ENCODE peak calls at places on chromosome 12, in four cellular contexts. One of them, this sample, is unnamed.

GRCh38 chr12:52907092-52907810 is 2.4 kb upstream of the KRT8 start:
- DNase-seq in endodermal cell: peak; percentile 93
- DNase-seq in A549: peak; percentile 44
- DNase-seq in caudate nucleus: no peak
- DNase-seq in this sample: no peak

GRCh38 chr12:8829128-8829524 is 6.7 kb downstream of the A2ML1 start:
- DNase-seq in endodermal cell: peak; percentile 67
- DNase-seq in A549: no peak
- DNase-seq in caudate nucleus: no peak
- DNase-seq in this sample: no peak

GRCh38 chr12:26614217-26614616 is 218.8 kb downstream of the ITPR2 start:
- DNase-seq in A549: no peak
- DNase-seq in endodermal cell: peak; percentile 84
- DNase-seq in caudate nucleus: peak; percentile 12
- DNase-seq in this sample: no peak

GRCh38 chr12:46221255-46222128 is 47.4 kb downstream of the SLC38A1 start:
- DNase-seq in endodermal cell: no peak
- DNase-seq in A549: no peak
- DNase-seq in caudate nucleus: no peak
- DNase-seq in this sample: no peak

GRCh38 chr12:40010899-40011774 is 94.7 kb downstream of the SLC2A13 start:
- DNase-seq in A549: peak; percentile 55
- DNase-seq in endodermal cell: peak; percentile 87
- DNase-seq in caudate nucleus: peak; percentile 37
- DNase-seq in this sample: peak; percentile 71

GRCh38 chr12:1531160-1531653 is 63.2 kb downstream of the FBXL14 start:
- DNase-seq in A549: no peak
- DNase-seq in caudate nucleus: no peak
- DNase-seq in endodermal cell: peak; percentile 81
- DNase-seq in this sample: no peak

GRCh38 chr12:94172031-94172430 is 23.7 kb downstream of the PLXNC1 start:
- DNase-seq in A549: no peak
- DNase-seq in endodermal cell: no peak
- DNase-seq in caudate nucleus: no peak
- DNase-seq in this sample: no peak

GRCh38 chr12:29241821-29242591 is 92.9 kb downstream of the FAR2 start:
- DNase-seq in caudate nucleus: peak; percentile 16
- DNase-seq in endodermal cell: peak; percentile 81
- DNase-seq in A549: no peak
- DNase-seq in this sample: peak; percentile 42

GRCh38 chr12:39505025-39505424 is 62.1 kb upstream of the KIF21A start:
- DNase-seq in caudate nucleus: no peak
- DNase-seq in endodermal cell: no peak
- DNase-seq in A549: no peak
- DNase-seq in this sample: no peak

GRCh38 chr12:131830335-131831020 is 2.3 kb downstream of the MMP17 start:
- DNase-seq in caudate nucleus: peak; percentile 72
- DNase-seq in endodermal cell: peak; percentile 92
- DNase-seq in A549: peak; percentile 58
- DNase-seq in this sample: peak; percentile 66

GRCh38 chr12:37672655-37673260 is 643.8 kb upstream of the ALG10B start:
- DNase-seq in caudate nucleus: no peak
- DNase-seq in endodermal cell: no peak
- DNase-seq in A549: no peak
- DNase-seq in this sample: no peak

GRCh38 chr12:75954076-75954475 is 77.5 kb downstream of the PHLDA1 start:
- DNase-seq in caudate nucleus: no peak
- DNase-seq in A549: peak; percentile 92
- DNase-seq in endodermal cell: no peak
- DNase-seq in this sample: no peak

GRCh38 chr12:93243689-93244513 is 133.8 kb upstream of the NUDT4 start:
- DNase-seq in A549: no peak
- DNase-seq in endodermal cell: no peak
- DNase-seq in caudate nucleus: no peak
- DNase-seq in this sample: no peak

GRCh38 chr12:2834581-2835491 is at the start of gene NRIP2:
- DNase-seq in A549: no peak
- DNase-seq in endodermal cell: peak; percentile 79
- DNase-seq in caudate nucleus: peak; percentile 71
- DNase-seq in this sample: no peak

GRCh38 chr12:63038361-63039100 is 103.6 kb upstream of the PPM1H start:
- DNase-seq in caudate nucleus: no peak
- DNase-seq in endodermal cell: no peak
- DNase-seq in A549: no peak
- DNase-seq in this sample: no peak

GRCh38 chr12:7008864-7009263 is 9.4 kb downstream of the LPCAT3 start:
- DNase-seq in caudate nucleus: no peak
- DNase-seq in A549: no peak
- DNase-seq in endodermal cell: no peak
- DNase-seq in this sample: no peak

GRCh38 chr12:107125833-107126232 is 32.5 kb upstream of the CRY1 start:
- DNase-seq in A549: no peak
- DNase-seq in caudate nucleus: no peak
- DNase-seq in endodermal cell: no peak
- DNase-seq in this sample: no peak

GRCh38 chr12:98126637-98127335 is 388.6 kb upstream of the TMPO start:
- DNase-seq in caudate nucleus: no peak
- DNase-seq in A549: no peak
- DNase-seq in endodermal cell: no peak
- DNase-seq in this sample: no peak

GRCh38 chr12:24709201-24709600 is 239.7 kb downstream of the BCAT1 start:
- DNase-seq in endodermal cell: no peak
- DNase-seq in A549: no peak
- DNase-seq in caudate nucleus: no peak
- DNase-seq in this sample: no peak

GRCh38 chr12:47751561-47751960 is 7.1 kb downstream of the RAPGEF3 start:
- DNase-seq in A549: no peak
- DNase-seq in caudate nucleus: no peak
- DNase-seq in endodermal cell: no peak
- DNase-seq in this sample: no peak

GRCh38 chr12:94721173-94721572 is 70.8 kb upstream of the TMCC3 start:
- DNase-seq in caudate nucleus: no peak
- DNase-seq in endodermal cell: no peak
- DNase-seq in A549: no peak
- DNase-seq in this sample: no peak

GRCh38 chr12:71694099-71694820 is 8.4 kb downstream of the TMEM19 start:
- DNase-seq in endodermal cell: no peak
- DNase-seq in A549: no peak
- DNase-seq in caudate nucleus: no peak
- DNase-seq in this sample: no peak

GRCh38 chr12:1047898-1048660 is 57.1 kb downstream of the ERC1 start:
- DNase-seq in endodermal cell: peak; percentile 63
- DNase-seq in caudate nucleus: no peak
- DNase-seq in A549: no peak
- DNase-seq in this sample: no peak

GRCh38 chr12:107369679-107370078 is 276.3 kb upstream of the CRY1 start:
- DNase-seq in caudate nucleus: no peak
- DNase-seq in A549: no peak
- DNase-seq in endodermal cell: no peak
- DNase-seq in this sample: no peak

GRCh38 chr12:118035194-118036041 is 18.9 kb downstream of the RFC5 start:
- DNase-seq in A549: no peak
- DNase-seq in endodermal cell: peak; percentile 70
- DNase-seq in caudate nucleus: no peak
- DNase-seq in this sample: no peak

GRCh38 chr12:49091056-49091835 is 3.4 kb downstream of the DHH start:
- DNase-seq in endodermal cell: no peak
- DNase-seq in A549: no peak
- DNase-seq in caudate nucleus: no peak
- DNase-seq in this sample: no peak
- H3K27ac ChIP-seq in endodermal cell: no peak overlapping the region
- H3K27ac ChIP-seq in A549: no peak overlapping the region
- H3K27ac ChIP-seq in caudate nucleus: no peak overlapping the region
- H3K27ac ChIP-seq in this sample: peak overlapping the region; percentile 91

GRCh38 chr12:70664463-70664862 is 27.2 kb upstream of the PTPRB start:
- DNase-seq in A549: no peak
- DNase-seq in endodermal cell: peak; percentile 59
- DNase-seq in caudate nucleus: peak; percentile 20
- DNase-seq in this sample: no peak
- H3K27ac ChIP-seq in A549: no peak overlapping the region
- H3K27ac ChIP-seq in endodermal cell: no peak overlapping the region
- H3K27ac ChIP-seq in caudate nucleus: peak overlapping the region; percentile 12
- H3K27ac ChIP-seq in this sample: no peak overlapping the region

GRCh38 chr12:115403689-115404088 is 719.7 kb upstream of the TBX3 start:
- DNase-seq in A549: no peak
- DNase-seq in caudate nucleus: no peak
- DNase-seq in endodermal cell: no peak
- DNase-seq in this sample: no peak

GRCh38 chr12:115407036-115407435 is 723.1 kb upstream of the TBX3 start:
- DNase-seq in caudate nucleus: no peak
- DNase-seq in A549: no peak
- DNase-seq in endodermal cell: no peak
- DNase-seq in this sample: no peak

GRCh38 chr12:115403253-115403652 is 719.3 kb upstream of the TBX3 start:
- DNase-seq in caudate nucleus: no peak
- DNase-seq in A549: no peak
- DNase-seq in endodermal cell: peak; percentile 59
- DNase-seq in this sample: no peak

GRCh38 chr12:115404761-115405470 is 720.9 kb upstream of the TBX3 start:
- DNase-seq in endodermal cell: no peak
- DNase-seq in A549: no peak
- DNase-seq in caudate nucleus: no peak
- DNase-seq in this sample: no peak

DNA sequence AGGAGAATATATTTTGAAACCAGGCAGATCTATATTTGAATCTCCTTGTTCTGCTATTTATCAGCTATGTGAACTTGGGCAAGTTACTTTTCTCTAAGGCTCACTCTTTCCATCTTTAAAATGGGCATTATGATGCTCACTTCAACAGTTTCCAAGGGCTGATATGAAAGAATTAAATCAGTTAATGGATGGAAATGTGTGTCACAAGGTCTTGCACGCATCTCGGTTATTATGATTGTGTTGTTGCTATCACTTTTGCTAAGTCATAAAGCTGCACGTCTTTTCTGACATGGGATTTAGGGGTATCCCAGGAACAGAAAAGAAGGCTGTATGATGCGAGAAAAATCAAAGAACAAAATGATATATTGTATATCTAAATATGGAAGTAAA is 721.5 kb upstream of the TBX3 start:
- DNase-seq in endodermal cell: no peak
- DNase-seq in A549: no peak
- DNase-seq in caudate nucleus: no peak
- DNase-seq in this sample: no peak
- H3K27ac ChIP-seq in endodermal cell: no peak overlapping the region
- H3K27ac ChIP-seq in A549: no peak overlapping the region
- H3K27ac ChIP-seq in caudate nucleus: no peak overlapping the region
- H3K27ac ChIP-seq in this sample: no peak overlapping the region

DNA sequence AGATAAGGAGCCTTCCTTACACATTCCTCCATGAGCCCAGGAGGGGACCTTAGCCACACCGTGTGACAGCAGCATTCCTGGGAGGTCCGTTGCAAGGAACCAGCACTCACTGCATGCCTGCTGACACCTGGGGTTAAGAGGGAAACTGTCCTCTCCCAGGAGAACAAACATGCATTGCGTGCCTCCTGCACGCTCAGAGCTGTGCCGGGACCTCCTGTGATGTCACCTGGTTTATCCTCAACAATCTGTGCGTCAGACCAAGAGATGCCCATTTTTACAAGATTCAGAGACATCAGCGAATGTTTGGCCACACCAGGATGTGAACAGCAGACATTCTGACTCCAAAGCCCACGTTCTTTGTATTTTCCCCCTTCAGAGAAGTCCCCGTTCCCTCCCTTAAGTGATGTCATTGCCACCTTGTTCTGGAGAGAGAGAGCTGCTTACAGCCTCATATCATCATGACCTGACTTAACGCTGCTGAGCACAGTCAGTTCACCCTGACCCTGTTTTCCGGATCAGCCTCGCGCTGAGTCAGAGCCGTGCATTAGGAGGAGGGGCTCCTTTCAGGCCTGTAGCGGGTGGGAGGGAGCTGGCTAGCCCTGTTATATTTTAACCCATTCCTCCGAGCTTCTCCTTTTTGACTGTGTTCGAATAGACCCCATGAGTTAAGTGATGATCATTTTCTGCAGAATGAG is 36.2 kb downstream of the TMEM120B start:
- DNase-seq in caudate nucleus: no peak
- DNase-seq in endodermal cell: peak; percentile 91
- DNase-seq in A549: peak; percentile 85
- DNase-seq in this sample: no peak
- H3K27ac ChIP-seq in caudate nucleus: peak overlapping the region; percentile 14
- H3K27ac ChIP-seq in endodermal cell: peak overlapping the region; percentile 54
- H3K27ac ChIP-seq in A549: peak overlapping the region; percentile 88
- H3K27ac ChIP-seq in this sample: no peak overlapping the region

GRCh38 chr12:89236748-89237428 is 115.4 kb downstream of the DUSP6 start:
- DNase-seq in endodermal cell: no peak
- DNase-seq in A549: no peak
- DNase-seq in caudate nucleus: no peak
- DNase-seq in this sample: no peak
- H3K27ac ChIP-seq in endodermal cell: no peak overlapping the region
- H3K27ac ChIP-seq in A549: no peak overlapping the region
- H3K27ac ChIP-seq in caudate nucleus: no peak overlapping the region
- H3K27ac ChIP-seq in this sample: no peak overlapping the region

GRCh38 chr12:129900306-129900705 is 3.5 kb downstream of the TMEM132D start:
- DNase-seq in caudate nucleus: no peak
- DNase-seq in endodermal cell: no peak
- DNase-seq in A549: no peak
- DNase-seq in this sample: no peak

GRCh38 chr12:129903092-129903945 is 506 bp downstream of the TMEM132D start:
- DNase-seq in endodermal cell: peak; percentile 88
- DNase-seq in A549: no peak
- DNase-seq in caudate nucleus: no peak
- DNase-seq in this sample: no peak

GRCh38 chr12:129902371-129903091 is 1.3 kb downstream of the TMEM132D start:
- DNase-seq in endodermal cell: peak; percentile 66
- DNase-seq in caudate nucleus: no peak
- DNase-seq in A549: no peak
- DNase-seq in this sample: no peak

GRCh38 chr12:129901256-129901655 is 2.6 kb downstream of the TMEM132D start:
- DNase-seq in endodermal cell: no peak
- DNase-seq in caudate nucleus: no peak
- DNase-seq in A549: no peak
- DNase-seq in this sample: no peak

DNA sequence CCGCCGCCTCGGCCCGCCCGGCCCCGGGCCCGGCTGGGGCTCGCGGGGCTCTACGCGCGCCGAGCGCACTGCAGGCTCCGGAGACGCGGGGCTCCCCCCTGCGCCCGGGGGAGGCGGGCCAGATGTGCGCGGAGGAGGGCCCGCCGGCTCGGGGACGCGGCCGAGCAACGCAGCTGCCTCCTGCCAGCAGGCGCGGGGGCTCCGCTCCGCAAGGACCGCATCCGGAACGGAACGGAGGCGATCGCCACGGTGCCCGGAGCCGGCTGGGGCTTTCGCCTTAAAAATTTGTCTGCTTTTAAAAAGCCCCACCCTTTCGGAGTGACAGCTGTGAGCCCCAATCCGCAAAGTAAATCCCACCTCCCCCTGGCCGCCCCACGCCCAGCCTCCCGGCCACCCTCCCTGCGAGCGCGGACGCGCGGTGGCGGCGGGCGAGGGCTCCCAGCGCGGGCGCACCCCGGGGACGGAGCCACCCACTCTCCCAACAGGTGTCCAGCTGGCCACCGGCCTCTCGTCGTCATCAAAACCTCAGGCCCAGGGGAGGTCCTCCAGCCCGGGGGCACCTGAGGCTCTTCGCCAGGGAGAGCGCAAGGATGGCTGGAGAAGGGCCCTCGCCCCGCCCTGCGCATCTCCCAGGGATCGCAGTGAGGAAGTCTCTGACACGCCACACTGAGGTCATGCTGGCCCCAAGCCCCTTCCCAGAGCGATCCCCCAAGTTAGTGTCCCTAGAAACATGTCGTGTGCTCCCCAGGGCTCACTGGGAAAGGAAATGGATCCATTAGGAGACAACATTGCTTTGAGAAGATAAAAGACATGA is at the start of gene TMEM132D:
- DNase-seq in caudate nucleus: no peak
- DNase-seq in A549: no peak
- DNase-seq in endodermal cell: peak; percentile 94
- DNase-seq in this sample: no peak
- H3K27ac ChIP-seq in caudate nucleus: no peak within 1 kb of the TSS
- H3K27ac ChIP-seq in A549: no peak within 1 kb of the TSS
- H3K27ac ChIP-seq in endodermal cell: no peak within 1 kb of the TSS
- H3K27ac ChIP-seq in this sample: no peak within 1 kb of the TSS